ENCODE peak calls at places on chromosomes 6 and 20, in four cellular contexts. Y is iris pigment epithelial cell, Z is HFFc6, U is lower lobe of right lung. B is an unnamed sample.

GRCh38 chr20:3162080-3162611 is 2.5 kb upstream of the FASTKD5 start:
- DNase-seq in Y (no peak), U (no peak), Z (no peak), B (no peak)

GRCh38 chr20:10551732-10552724 is 116.9 kb downstream of the SLX4IP start:
- DNase-seq in Y (no peak), U (no peak), Z (no peak), B (no peak)

GRCh38 chr20:25525857-25526256 is 59.5 kb downstream of the NINL start:
- DNase-seq in Y (peak; percentile 99), U (no peak), Z (peak; percentile 97), B (no peak)

GRCh38 chr20:58636983-58637421 is 14.1 kb upstream of the STX16 start:
- DNase-seq in Y (no peak), Z (no peak), U (no peak), B (peak; percentile 75)

GRCh38 chr6:90080876-90081464 is 186.7 kb downstream of the GJA10 start:
- DNase-seq in Z (no peak), Y (no peak), U (no peak), B (no peak)

GRCh38 chr6:5105146-5105545 is 20.0 kb downstream of the PPP1R3G start:
- DNase-seq in Y (no peak), Z (no peak), U (no peak), B (no peak)

GRCh38 chr6:30357678-30358339 is 12.9 kb downstream of the RPP21 start:
- DNase-seq in U (no peak), Y (peak; percentile 76), Z (peak; percentile 51), B (no peak)

GRCh38 chr6:6717008-6717763 is 128.7 kb downstream of the LY86 start:
- DNase-seq in Z (no peak), U (no peak), Y (no peak), B (no peak)

GRCh38 chr6:44234101-44235090 is 11.0 kb downstream of the SLC29A1 start:
- DNase-seq in U (peak; percentile 61), Y (peak; percentile 80), Z (peak; percentile 75), B (peak; percentile 48)

GRCh38 chr20:15859061-15859460 is 714.2 kb downstream of the KIF16B start:
- DNase-seq in Z (no peak), Y (no peak), U (no peak), B (no peak)

GRCh38 chr6:169847141-169847674 is 95.8 kb downstream of the ERMARD start:
- DNase-seq in U (no peak), Z (no peak), Y (no peak), B (no peak)

GRCh38 chr20:36847009-36847709 is 28.8 kb upstream of the TLDC2 start:
- DNase-seq in U (no peak), Z (peak; percentile 92), Y (peak; percentile 65), B (peak; percentile 96)

GRCh38 chr20:45791668-45792512 is at the start of the genes DNTTIP1 and WFDC3:
- DNase-seq in U (peak; percentile 97), Z (peak; percentile 84), Y (peak; percentile 89), B (peak; percentile 98)

GRCh38 chr20:49979030-49979832 is 3.5 kb upstream of the SNAI1 start:
- DNase-seq in Z (no peak), Y (no peak), U (peak; percentile 59), B (no peak)

GRCh38 chr6:131331146-131331545 is 195.9 kb downstream of the AKAP7 start:
- DNase-seq in U (no peak), Y (no peak), Z (no peak), B (no peak)

GRCh38 chr20:39269031-39269461 is 306.9 kb downstream of the DHX35 start:
- DNase-seq in U (peak; percentile 54), Z (no peak), Y (peak; percentile 23), B (no peak)

GRCh38 chr20:50415516-50416268 is 94.5 kb upstream of the PTPN1 start:
- DNase-seq in U (peak; percentile 98), Y (peak; percentile 88), Z (peak; percentile 88), B (peak; percentile 93)

GRCh38 chr6:16723833-16724232 is 37.4 kb downstream of the ATXN1 start:
- DNase-seq in U (no peak), Y (peak; percentile 99), Z (peak; percentile 95), B (peak; percentile 72)

B was measured in RWPE2.